ENCODE peak calls at places on chromosomes 1 and 21, in ten cellular contexts. X is CD8-positive, alpha-beta T cell; D is colonic mucosa; J is neuronal stem cell; F is tibial nerve; H is CD4-positive, alpha-beta memory T cell; E is fibroblast of lung; K is upper lobe of left lung; Z is suprapubic skin; A is keratinocyte. Q is an unnamed sample.

GRCh38 chr1:153962088-153963029 is 978 bp downstream of the SLC39A1 start:
- DNase-seq in X (no peak), D (peak), J (no peak), F (no peak), H (no peak), E (peak), K (peak), Z (no peak), A (no peak), Q (no peak)

GRCh38 chr1:204241050-204241449 is 27.3 kb upstream of the GOLT1A start:
- DNase-seq in X (no peak), D (no peak), J (no peak), F (no peak), H (no peak), E (no peak), K (no peak), Z (no peak), A (no peak), Q (no peak)

GRCh38 chr1:22296701-22297591 is 154.0 kb upstream of the WNT4 start:
- DNase-seq in X (no peak), D (no peak), J (no peak), F (no peak), H (no peak), E (no peak), K (no peak), Z (no peak), A (no peak), Q (no peak)

GRCh38 chr1:225942574-225942973 is 1.6 kb upstream of the LEFTY2 start:
- DNase-seq in X (no peak), D (no peak), J (no peak), F (no peak), H (no peak), E (no peak), K (no peak), Z (no peak), A (no peak), Q (no peak)

GRCh38 chr1:164602142-164602429 is 43.1 kb downstream of the PBX1 start:
- DNase-seq in X (no peak), D (peak), J (no peak), F (no peak), H (no peak), E (no peak), K (no peak), Z (no peak), A (no peak), Q (no peak)

GRCh38 chr21:26965567-26966359 is 1.1 kb downstream of the ADAMTS5 start:
- DNase-seq in X (no peak), D (peak), J (peak), F (no peak), H (no peak), E (no peak), K (peak), Z (peak), A (no peak), Q (no peak)

GRCh38 chr1:203126151-203126865 is 1.2 kb upstream of the ADORA1 start:
- DNase-seq in X (no peak), D (no peak), J (peak), F (no peak), H (no peak), E (peak), K (no peak), Z (no peak), A (no peak), Q (peak)

GRCh38 chr1:38500891-38501290 is 358.7 kb downstream of the RRAGC start:
- DNase-seq in X (no peak), D (no peak), J (no peak), F (no peak), H (no peak), E (no peak), K (no peak), Z (no peak), A (no peak), Q (no peak)

GRCh38 chr1:159921700-159922498 is 3.4 kb downstream of the TAGLN2 start:
- DNase-seq in X (peak), D (no peak), J (no peak), F (no peak), H (peak), E (peak), K (no peak), Z (peak), A (no peak), Q (no peak)

GRCh38 chr1:171917361-171917760 is 76.1 kb downstream of the DNM3 start:
- DNase-seq in X (no peak), D (no peak), J (no peak), F (no peak), H (no peak), E (no peak), K (no peak), Z (no peak), A (no peak), Q (no peak)

GRCh38 chr1:214224605-214225354 is 56.2 kb upstream of the SMYD2 start:
- DNase-seq in X (no peak), D (no peak), J (no peak), F (no peak), H (no peak), E (peak), K (no peak), Z (no peak), A (no peak), Q (no peak)

GRCh38 chr1:22471610-22472009 is 20.0 kb downstream of the ZBTB40 start:
- DNase-seq in X (no peak), D (no peak), J (no peak), F (no peak), H (no peak), E (no peak), K (no peak), Z (no peak), A (no peak), Q (no peak)

GRCh38 chr1:52631759-52632331 is 1.1 kb upstream of the SHISAL2A start:
- DNase-seq in X (no peak), D (no peak), J (no peak), F (no peak), H (no peak), E (no peak), K (no peak), Z (no peak), A (no peak), Q (no peak)

GRCh38 chr1:30135729-30136128 is 587.7 kb downstream of the MATN1 start:
- DNase-seq in X (no peak), D (no peak), J (no peak), F (no peak), H (no peak), E (no peak), K (no peak), Z (no peak), A (no peak), Q (no peak)

GRCh38 chr1:22431965-22432364 is 19.7 kb upstream of the ZBTB40 start:
- DNase-seq in X (no peak), D (no peak), J (no peak), F (no peak), H (no peak), E (no peak), K (no peak), Z (no peak), A (no peak), Q (no peak)

GRCh38 chr1:107405241-107405640 is 264.4 kb downstream of the NTNG1 start:
- DNase-seq in X (no peak), D (no peak), J (no peak), F (no peak), H (no peak), E (peak), K (no peak), Z (no peak), A (no peak), Q (no peak)

GRCh38 chr1:244751271-244751895 is 84.1 kb upstream of the COX20 start:
- DNase-seq in X (no peak), D (no peak), J (no peak), F (no peak), H (no peak), E (no peak), K (no peak), Z (no peak), A (no peak), Q (no peak)

GRCh38 chr1:61570191-61570590 is 154.8 kb downstream of the TM2D1 start:
- DNase-seq in X (no peak), D (no peak), J (no peak), F (no peak), H (no peak), E (no peak), K (no peak), Z (no peak), A (no peak), Q (no peak)

GRCh38 chr1:32142446-32143301 is 34.8 kb downstream of the KPNA6 start:
- DNase-seq in X (no peak), D (peak), J (no peak), F (peak), H (no peak), E (peak), K (no peak), Z (peak), A (no peak), Q (no peak)

GRCh38 chr1:51969038-51969705 is 21.3 kb downstream of the RAB3B start:
- DNase-seq in X (no peak), D (no peak), J (no peak), F (no peak), H (no peak), E (peak), K (no peak), Z (no peak), A (no peak), Q (no peak)

GRCh38 chr1:27934818-27935549 is at the start of gene SMPDL3B:
- DNase-seq in X (no peak), D (peak), J (peak), F (no peak), H (no peak), E (no peak), K (no peak), Z (no peak), A (no peak), Q (no peak)

GRCh38 chr21:29299906-29300546 is 1.3 kb downstream of the BACH1 start:
- DNase-seq in X (peak), D (peak), J (peak), F (no peak), H (peak), E (peak), K (no peak), Z (no peak), A (peak), Q (no peak)

GRCh38 chr1:207839083-207839413 is 71.9 kb downstream of the CD34 start:
- DNase-seq in X (no peak), D (no peak), J (no peak), F (no peak), H (no peak), E (no peak), K (no peak), Z (no peak), A (no peak), Q (no peak)

GRCh38 chr1:87763498-87763897 is 434.8 kb downstream of the LMO4 start:
- DNase-seq in X (no peak), D (no peak), J (no peak), F (no peak), H (no peak), E (peak), K (no peak), Z (no peak), A (no peak), Q (no peak)

GRCh38 chr1:149937779-149938178 is 1.1 kb upstream of the MTMR11 start:
- DNase-seq in X (no peak), D (no peak), J (no peak), F (no peak), H (no peak), E (no peak), K (no peak), Z (no peak), A (no peak), Q (no peak)

GRCh38 chr1:161242313-161242712 is 4.3 kb upstream of the NR1I3 start:
- DNase-seq in X (no peak), D (no peak), J (no peak), F (no peak), H (no peak), E (no peak), K (no peak), Z (no peak), A (no peak), Q (no peak)

GRCh38 chr1:21574464-21575151 is 65.4 kb downstream of the ALPL start:
- DNase-seq in X (no peak), D (no peak), J (peak), F (no peak), H (no peak), E (no peak), K (peak), Z (no peak), A (no peak), Q (no peak)

GRCh38 chr1:112636597-112637256 is 17.1 kb downstream of the CAPZA1 start:
- DNase-seq in X (no peak), D (no peak), J (no peak), F (no peak), H (no peak), E (no peak), K (no peak), Z (no peak), A (no peak), Q (no peak)

GRCh38 chr21:34983680-34984086 is 65.4 kb downstream of the RUNX1 start:
- DNase-seq in X (peak), D (no peak), J (no peak), F (no peak), H (peak), E (peak), K (no peak), Z (no peak), A (no peak), Q (no peak)

GRCh38 chr1:66519988-66520387 is 14.0 kb upstream of the SGIP1 start:
- DNase-seq in X (no peak), D (no peak), J (no peak), F (no peak), H (no peak), E (no peak), K (no peak), Z (no peak), A (no peak), Q (no peak)

GRCh38 chr21:37257967-37258877 is 8.9 kb downstream of the VPS26C start:
- DNase-seq in X (peak), D (peak), J (peak), F (no peak), H (peak), E (peak), K (peak), Z (peak), A (no peak), Q (no peak)

GRCh38 chr1:165143437-165144065 is 213.0 kb downstream of the LMX1A start:
- DNase-seq in X (no peak), D (peak), J (no peak), F (no peak), H (no peak), E (no peak), K (no peak), Z (no peak), A (no peak), Q (no peak)

GRCh38 chr1:5874416-5875110 is 117.7 kb downstream of the NPHP4 start:
- DNase-seq in X (no peak), D (no peak), J (no peak), F (no peak), H (no peak), E (no peak), K (no peak), Z (no peak), A (no peak), Q (no peak)

DNA sequence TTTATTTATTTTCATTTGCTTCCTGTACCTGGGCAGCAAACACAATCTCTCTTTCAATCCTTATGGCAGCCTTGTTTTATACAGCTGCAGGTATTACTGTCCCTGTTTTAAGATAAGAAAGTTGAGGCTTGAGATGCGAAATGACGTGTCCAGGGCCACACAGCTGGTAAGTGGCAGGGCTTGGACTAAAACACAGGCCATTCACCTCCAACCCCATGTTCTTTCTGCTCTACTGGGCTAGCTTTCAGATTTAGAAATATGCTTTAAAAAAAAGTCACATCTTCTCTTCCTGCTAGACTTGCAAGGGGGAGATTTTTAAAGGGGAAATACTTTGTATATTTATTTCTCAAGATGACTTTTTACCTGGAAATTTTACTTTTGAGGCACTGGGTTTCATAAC is 62.8 kb downstream of the CNST start:
- DNase-seq in X (no peak), D (no peak), J (no peak), F (no peak), H (no peak), E (no peak), K (no peak), Z (no peak), A (no peak), Q (no peak)
- H3K4me3 ChIP-seq in X (no peak), D (no peak), J (no peak), F (no peak), H (no peak), E (no peak), K (no peak), Z (no peak), A (no peak), Q (no peak)

DNA sequence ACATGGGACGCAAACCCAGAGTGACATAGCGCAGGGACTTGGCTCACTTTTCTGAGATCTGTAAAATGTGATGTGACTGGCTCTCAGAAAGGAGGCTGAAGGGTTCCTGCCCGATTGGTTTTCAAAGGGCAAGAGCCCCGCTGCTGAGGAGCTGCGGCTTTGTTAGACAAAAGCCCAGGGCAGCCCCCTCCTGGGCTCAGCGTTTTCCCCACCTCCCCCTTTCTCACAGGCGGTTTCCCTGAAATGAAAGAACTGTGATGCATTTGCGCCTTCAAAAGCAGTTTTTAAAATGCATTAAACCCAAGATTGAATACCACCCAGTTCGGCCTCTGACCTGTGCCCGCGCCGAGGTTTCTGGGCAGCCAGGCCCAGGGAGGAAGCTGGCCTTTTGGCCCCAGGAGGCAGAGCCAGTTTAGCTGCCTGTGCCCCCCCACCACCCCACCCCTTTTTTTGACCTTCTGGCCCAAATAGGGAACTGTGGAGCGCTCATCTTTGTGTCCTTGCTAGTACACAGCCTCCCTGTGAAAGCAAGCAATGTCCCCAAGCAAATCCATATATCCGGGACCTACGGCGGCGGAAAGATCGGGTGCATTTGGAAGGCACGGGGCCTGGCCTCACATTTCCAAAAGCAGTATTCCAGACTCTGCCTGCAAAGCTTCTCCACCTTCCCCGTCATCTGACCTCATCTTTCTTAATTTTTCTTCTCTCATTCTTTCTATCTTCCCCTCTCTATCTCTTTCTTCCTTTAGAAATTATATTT is 28.6 kb downstream of the CD247 start:
- DNase-seq in X (peak), D (no peak), J (peak), F (no peak), H (peak), E (no peak), K (no peak), Z (no peak), A (no peak), Q (peak)
- H3K27ac ChIP-seq in X (peak), D (no peak), J (peak), F (no peak), H (peak), E (no peak), K (no peak), Z (no peak), A (no peak), Q (no peak)

GRCh38 chr21:45983981-45984551 is 2.5 kb downstream of the COL6A1 start:
- DNase-seq in X (no peak), D (no peak), J (no peak), F (no peak), H (no peak), E (no peak), K (peak), Z (peak), A (no peak), Q (no peak)
- H3K4me3 ChIP-seq in X (no peak), D (peak), J (no peak), F (peak), H (no peak), E (peak), K (peak), Z (peak), A (no peak), Q (no peak)

GRCh38 chr1:163084330-163084729 is 15.2 kb downstream of the RGS4 start:
- DNase-seq in X (no peak), D (no peak), J (no peak), F (no peak), H (no peak), E (peak), K (no peak), Z (no peak), A (no peak), Q (no peak)
- H3K27ac ChIP-seq in X (no peak), D (no peak), J (no peak), F (no peak), H (no peak), E (no peak), K (no peak), Z (no peak), A (no peak), Q (no peak)